ENCODE peak calls at places on chromosome 14, in six cellular contexts. One of them, this sample, is unnamed.

GRCh38 chr14:61566537-61567225 is 128.6 kb upstream of the HIF1A start:
- DNase-seq in HepG2: no peak
- DNase-seq in K562: no peak
- DNase-seq in GM12891: no peak
- DNase-seq in H1: no peak
- DNase-seq in GM12878: no peak
- DNase-seq in this sample: no peak

GRCh38 chr14:75046899-75047298 is 4.4 kb downstream of the MLH3 start:
- DNase-seq in HepG2: no peak
- DNase-seq in K562: no peak
- DNase-seq in GM12891: no peak
- DNase-seq in H1: no peak
- DNase-seq in GM12878: no peak
- DNase-seq in this sample: no peak

GRCh38 chr14:29810657-29811056 is 117.0 kb downstream of the PRKD1 start:
- DNase-seq in HepG2: no peak
- DNase-seq in K562: no peak
- DNase-seq in GM12891: no peak
- DNase-seq in H1: no peak
- DNase-seq in GM12878: no peak
- DNase-seq in this sample: no peak

GRCh38 chr14:59463773-59464650 is 1.2 kb downstream of the GPR135 start:
- DNase-seq in HepG2: no peak
- DNase-seq in K562: no peak
- DNase-seq in GM12891: peak
- DNase-seq in H1: peak
- DNase-seq in GM12878: no peak
- DNase-seq in this sample: peak

GRCh38 chr14:88195676-88196075 is 127.4 kb downstream of the KCNK10 start:
- DNase-seq in HepG2: no peak
- DNase-seq in K562: no peak
- DNase-seq in GM12891: no peak
- DNase-seq in H1: peak
- DNase-seq in GM12878: no peak
- DNase-seq in this sample: no peak

GRCh38 chr14:89015016-89015415 is 190.6 kb downstream of the TTC8 start:
- DNase-seq in HepG2: no peak
- DNase-seq in K562: no peak
- DNase-seq in GM12891: no peak
- DNase-seq in H1: no peak
- DNase-seq in GM12878: no peak
- DNase-seq in this sample: no peak

GRCh38 chr14:88612981-88613380 is 50.1 kb downstream of the ZC3H14 start:
- DNase-seq in HepG2: no peak
- DNase-seq in K562: no peak
- DNase-seq in GM12891: no peak
- DNase-seq in H1: no peak
- DNase-seq in GM12878: no peak
- DNase-seq in this sample: no peak

GRCh38 chr14:24394275-24394674 is 4.5 kb upstream of the NYNRIN start:
- DNase-seq in HepG2: no peak
- DNase-seq in K562: no peak
- DNase-seq in GM12891: no peak
- DNase-seq in H1: no peak
- DNase-seq in GM12878: no peak
- DNase-seq in this sample: no peak

GRCh38 chr14:94129758-94130414 is 482 bp upstream of the IFI27L2 start:
- DNase-seq in HepG2: no peak
- DNase-seq in K562: peak
- DNase-seq in GM12891: no peak
- DNase-seq in H1: peak
- DNase-seq in GM12878: no peak
- DNase-seq in this sample: no peak

GRCh38 chr14:64807588-64807987 is 72.1 kb downstream of the SPTB start:
- DNase-seq in HepG2: no peak
- DNase-seq in K562: no peak
- DNase-seq in GM12891: no peak
- DNase-seq in H1: no peak
- DNase-seq in GM12878: no peak
- DNase-seq in this sample: no peak

GRCh38 chr14:76502219-76502618 is 126.3 kb downstream of the ESRRB start:
- DNase-seq in HepG2: no peak
- DNase-seq in K562: no peak
- DNase-seq in GM12891: no peak
- DNase-seq in H1: no peak
- DNase-seq in GM12878: no peak
- DNase-seq in this sample: no peak

GRCh38 chr14:64569108-64570045 is 19.6 kb downstream of the PPP1R36 start:
- DNase-seq in HepG2: peak
- DNase-seq in K562: no peak
- DNase-seq in GM12891: no peak
- DNase-seq in H1: no peak
- DNase-seq in GM12878: no peak
- DNase-seq in this sample: no peak

GRCh38 chr14:38286481-38286880 is 30.6 kb upstream of the CLEC14A start:
- DNase-seq in HepG2: no peak
- DNase-seq in K562: no peak
- DNase-seq in GM12891: no peak
- DNase-seq in H1: no peak
- DNase-seq in GM12878: no peak
- DNase-seq in this sample: no peak

GRCh38 chr14:97602438-97603117 is 805.4 kb downstream of the VRK1 start:
- DNase-seq in HepG2: no peak
- DNase-seq in K562: no peak
- DNase-seq in GM12891: no peak
- DNase-seq in H1: no peak
- DNase-seq in GM12878: no peak
- DNase-seq in this sample: no peak

GRCh38 chr14:40599726-40600125 is 1007.0 kb upstream of the LRFN5 start:
- DNase-seq in HepG2: no peak
- DNase-seq in K562: no peak
- DNase-seq in GM12891: no peak
- DNase-seq in H1: no peak
- DNase-seq in GM12878: no peak
- DNase-seq in this sample: no peak

GRCh38 chr14:105357626-105358025 is 40.7 kb upstream of the TEX22 start:
- DNase-seq in HepG2: no peak
- DNase-seq in K562: no peak
- DNase-seq in GM12891: no peak
- DNase-seq in H1: no peak
- DNase-seq in GM12878: no peak
- DNase-seq in this sample: no peak

GRCh38 chr14:72594099-72594901 is 299.6 kb downstream of the DPF3 start:
- DNase-seq in HepG2: no peak
- DNase-seq in K562: no peak
- DNase-seq in GM12891: no peak
- DNase-seq in H1: no peak
- DNase-seq in GM12878: peak
- DNase-seq in this sample: no peak

GRCh38 chr14:76834296-76834695 is 8.1 kb downstream of the LRRC74A start:
- DNase-seq in HepG2: peak
- DNase-seq in K562: no peak
- DNase-seq in GM12891: no peak
- DNase-seq in H1: no peak
- DNase-seq in GM12878: no peak
- DNase-seq in this sample: no peak

GRCh38 chr14:105748204-105748578 is 221.8 kb downstream of the TMEM121 start:
- DNase-seq in HepG2: no peak
- DNase-seq in K562: no peak
- DNase-seq in GM12891: peak
- DNase-seq in H1: no peak
- DNase-seq in GM12878: no peak
- DNase-seq in this sample: no peak

GRCh38 chr14:83294941-83295340 is 1761.3 kb upstream of the SEL1L start:
- DNase-seq in HepG2: no peak
- DNase-seq in K562: no peak
- DNase-seq in GM12891: no peak
- DNase-seq in H1: no peak
- DNase-seq in GM12878: no peak
- DNase-seq in this sample: no peak

GRCh38 chr14:76964695-76965094 is 63.8 kb downstream of the IRF2BPL start:
- DNase-seq in HepG2: no peak
- DNase-seq in K562: no peak
- DNase-seq in GM12891: no peak
- DNase-seq in H1: no peak
- DNase-seq in GM12878: no peak
- DNase-seq in this sample: no peak

DNA sequence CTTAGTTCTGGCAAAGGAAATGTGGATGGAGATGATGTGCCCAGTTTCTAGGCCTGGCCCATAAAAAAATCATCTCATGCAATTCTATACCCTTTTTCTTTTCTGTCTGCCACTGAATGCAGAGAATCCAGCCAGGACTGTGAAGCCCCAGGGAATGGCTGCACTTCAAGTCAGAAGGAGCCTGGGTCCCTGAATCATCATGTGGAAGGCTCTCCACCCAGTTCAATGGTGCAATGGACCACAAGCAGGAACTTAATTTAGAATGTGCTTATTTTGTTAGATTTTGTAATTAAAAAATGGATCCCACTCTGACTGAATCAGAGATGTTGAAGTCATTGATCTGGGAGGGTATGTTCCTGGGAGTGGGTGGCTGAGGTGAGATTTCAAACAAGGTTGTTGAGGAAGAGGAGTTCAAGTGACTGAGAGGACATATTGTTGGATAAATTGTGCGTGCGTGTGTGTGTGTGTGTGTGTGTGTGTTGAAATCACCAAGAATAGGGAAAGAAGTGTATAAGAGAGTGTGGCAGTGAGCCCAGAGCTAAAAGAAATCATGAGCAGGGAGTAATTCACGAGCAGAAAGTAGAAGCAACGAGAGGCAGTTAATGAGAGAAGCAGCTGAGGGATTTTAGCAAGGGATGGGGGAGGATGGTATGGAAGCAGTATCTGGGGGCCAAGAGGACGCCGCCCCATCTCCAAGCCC is 125.3 kb downstream of the TMX1 start:
- DNase-seq in HepG2: no peak
- DNase-seq in K562: no peak
- DNase-seq in GM12891: no peak
- DNase-seq in H1: no peak
- DNase-seq in GM12878: no peak
- DNase-seq in this sample: no peak
- TF ChIP-seq TAF1 in HepG2: no peak
- TF ChIP-seq TAF1 in K562: no peak
- TF ChIP-seq TAF1 in GM12891: no peak
- TF ChIP-seq TAF1 in H1: no peak
- TF ChIP-seq TAF1 in GM12878: no peak
- TF ChIP-seq TAF1 in this sample: no peak

GRCh38 chr14:104134061-104134965 is 4.1 kb upstream of the KIF26A start:
- DNase-seq in HepG2: no peak
- DNase-seq in K562: no peak
- DNase-seq in GM12891: no peak
- DNase-seq in H1: peak
- DNase-seq in GM12878: no peak
- DNase-seq in this sample: no peak

GRCh38 chr14:104130974-104131651 is 7.3 kb upstream of the KIF26A start:
- DNase-seq in HepG2: peak
- DNase-seq in K562: no peak
- DNase-seq in GM12891: no peak
- DNase-seq in H1: peak
- DNase-seq in GM12878: no peak
- DNase-seq in this sample: no peak

GRCh38 chr14:104132981-104133380 is 5.4 kb upstream of the KIF26A start:
- DNase-seq in HepG2: no peak
- DNase-seq in K562: no peak
- DNase-seq in GM12891: no peak
- DNase-seq in H1: peak
- DNase-seq in GM12878: no peak
- DNase-seq in this sample: no peak

GRCh38 chr14:104133496-104133895 is 4.9 kb upstream of the KIF26A start:
- DNase-seq in HepG2: no peak
- DNase-seq in K562: no peak
- DNase-seq in GM12891: no peak
- DNase-seq in H1: no peak
- DNase-seq in GM12878: no peak
- DNase-seq in this sample: no peak

DNA sequence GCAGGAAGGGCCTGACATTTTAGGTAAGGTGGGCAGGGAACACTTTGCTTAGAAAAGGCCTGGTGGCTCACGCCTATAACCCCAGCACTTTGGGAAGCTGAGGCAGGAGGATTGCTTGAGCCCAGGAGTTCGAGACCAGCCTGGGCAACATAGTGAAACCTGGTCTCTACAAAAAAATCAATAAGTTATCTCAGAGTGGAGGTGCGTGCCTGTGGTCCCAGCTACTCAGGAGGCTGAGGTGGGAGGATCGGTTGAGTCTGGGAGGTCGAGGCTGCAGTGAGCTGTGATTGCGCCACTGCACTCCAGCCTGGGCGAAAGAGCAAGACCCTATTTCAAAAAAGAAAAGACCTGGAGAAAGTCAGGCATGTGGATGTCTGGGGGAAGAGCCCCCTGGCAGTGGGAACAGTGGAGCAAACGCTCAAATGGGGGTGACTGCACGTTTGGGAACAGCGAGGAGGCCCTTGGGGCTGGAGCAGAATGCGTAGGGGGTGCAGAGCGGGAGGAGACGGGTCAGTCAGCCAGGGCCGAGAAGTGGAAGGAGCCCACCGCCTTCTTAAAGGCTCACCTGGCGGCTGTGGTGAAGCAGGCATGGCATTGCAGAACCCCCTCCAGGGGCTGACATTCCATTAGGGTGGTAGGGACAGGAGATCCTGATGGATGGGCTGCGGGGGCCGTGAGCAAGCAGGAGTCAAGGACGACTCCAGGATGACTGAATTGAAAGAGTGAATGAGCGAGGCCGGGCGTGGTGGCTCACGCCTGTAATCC is 6.2 kb upstream of the KIF26A start:
- DNase-seq in HepG2: no peak
- DNase-seq in K562: no peak
- DNase-seq in GM12891: no peak
- DNase-seq in H1: peak
- DNase-seq in GM12878: no peak
- DNase-seq in this sample: no peak
- TF ChIP-seq POLR2AphosphoS5 in HepG2: no peak
- TF ChIP-seq POLR2AphosphoS5 in K562: no peak
- TF ChIP-seq POLR2AphosphoS5 in GM12891: no peak
- TF ChIP-seq POLR2AphosphoS5 in H1: no peak
- TF ChIP-seq POLR2AphosphoS5 in GM12878: no peak
- TF ChIP-seq POLR2AphosphoS5 in this sample: no peak

GRCh38 chr14:91409991-91410401 is 7.6 kb downstream of the CCDC88C start:
- DNase-seq in HepG2: no peak
- DNase-seq in K562: no peak
- DNase-seq in GM12891: no peak
- DNase-seq in H1: no peak
- DNase-seq in GM12878: no peak
- DNase-seq in this sample: no peak
- TF ChIP-seq POLR2A in HepG2: no peak
- TF ChIP-seq POLR2A in K562: no peak
- TF ChIP-seq POLR2A in GM12891: peak
- TF ChIP-seq POLR2A in H1: no peak
- TF ChIP-seq POLR2A in GM12878: no peak
- TF ChIP-seq POLR2A in this sample: peak

DNA sequence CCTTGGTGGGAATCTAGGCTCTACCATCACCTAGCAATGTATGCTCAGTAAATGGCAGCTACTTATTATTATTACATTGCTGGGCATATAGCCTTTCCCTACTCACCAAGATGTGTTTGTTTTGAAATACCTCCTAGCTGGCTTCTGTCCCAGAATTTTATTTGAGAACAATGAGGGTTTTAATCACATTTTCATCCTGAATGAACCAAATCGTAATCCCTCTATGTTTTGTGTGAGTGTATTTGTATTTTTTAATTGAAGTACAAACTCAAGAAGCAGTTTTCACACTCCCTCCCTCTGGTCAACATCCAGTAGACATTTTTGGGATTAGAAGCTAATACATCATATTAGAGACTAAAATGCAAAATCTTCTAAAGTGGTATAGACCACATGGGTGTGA is 7.6 kb downstream of the SLC7A8 start:
- DNase-seq in HepG2: no peak
- DNase-seq in K562: no peak
- DNase-seq in GM12891: no peak
- DNase-seq in H1: no peak
- DNase-seq in GM12878: no peak
- DNase-seq in this sample: no peak
- TF ChIP-seq TAF1 in HepG2: no peak
- TF ChIP-seq TAF1 in K562: no peak
- TF ChIP-seq TAF1 in GM12891: no peak
- TF ChIP-seq TAF1 in H1: no peak
- TF ChIP-seq TAF1 in GM12878: no peak
- TF ChIP-seq TAF1 in this sample: no peak